ENCODE peak calls at places on chromosome 4, in nine cellular contexts. M is fibroblast of mammary gland, Y is tibial nerve, I is BE2C, D is bronchial epithelial cell, F is astrocyte of the cerebellum, W is astrocyte of the spinal cord, V is left ventricle myocardium inferior, Z is AG09309. A is an unnamed sample.

GRCh38 chr4:106679063-106679462 is 310.5 kb upstream of the GIMD1 start:
- DNase-seq in M (no peak), Y (no peak), I (no peak), D (no peak), F (no peak), W (no peak), V (no peak), Z (no peak), A (no peak)

GRCh38 chr4:118740869-118741268 is 55.7 kb downstream of the METTL14 start:
- DNase-seq in M (peak; percentile 45), Y (no peak), I (no peak), D (peak; percentile 28), F (no peak), W (no peak), V (no peak), Z (no peak), A (no peak)

GRCh38 chr4:17085416-17085815 is 187.0 kb upstream of the LDB2 start:
- DNase-seq in M (no peak), Y (no peak), I (no peak), D (no peak), F (no peak), W (no peak), V (no peak), Z (no peak), A (no peak)

GRCh38 chr4:81069706-81070331 is 39.3 kb downstream of the BMP3 start:
- DNase-seq in M (peak; percentile 90), Y (peak; percentile 82), I (peak; percentile 60), D (peak; percentile 81), F (peak; percentile 89), W (peak; percentile 90), V (peak; percentile 10), Z (peak; percentile 73), A (no peak)

GRCh38 chr4:40458109-40458508 is 123.0 kb downstream of the CHRNA9 start:
- DNase-seq in M (no peak), Y (no peak), I (no peak), D (peak; percentile 65), F (no peak), W (no peak), V (no peak), Z (no peak), A (no peak)

GRCh38 chr4:61520176-61520575 is 320.1 kb downstream of the ADGRL3 start:
- DNase-seq in M (no peak), Y (no peak), I (no peak), D (no peak), F (peak; percentile 31), W (peak; percentile 44), V (no peak), Z (no peak), A (no peak)

GRCh38 chr4:31667701-31668100 is 947.5 kb downstream of the PCDH7 start:
- DNase-seq in M (peak; percentile 29), Y (no peak), I (no peak), D (no peak), F (no peak), W (no peak), V (no peak), Z (no peak), A (no peak)

GRCh38 chr4:172202480-172203076 is 389.4 kb downstream of the GALNTL6 start:
- DNase-seq in M (peak; percentile 49), Y (no peak), I (peak; percentile 16), D (peak; percentile 42), F (peak; percentile 40), W (peak; percentile 44), V (no peak), Z (no peak), A (no peak)

GRCh38 chr4:30821891-30822612 is 101.9 kb downstream of the PCDH7 start:
- DNase-seq in M (peak; percentile 23), Y (no peak), I (peak; percentile 48), D (peak; percentile 80), F (no peak), W (peak; percentile 49), V (no peak), Z (no peak), A (no peak)

GRCh38 chr4:25178838-25179261 is 18.6 kb upstream of the SEPSECS start:
- DNase-seq in M (no peak), Y (no peak), I (no peak), D (no peak), F (no peak), W (no peak), V (no peak), Z (no peak), A (no peak)

GRCh38 chr4:66266035-66266434 is 595.7 kb upstream of the EPHA5 start:
- DNase-seq in M (no peak), Y (no peak), I (peak; percentile 24), D (no peak), F (no peak), W (no peak), V (no peak), Z (no peak), A (no peak)

GRCh38 chr4:52173470-52174055 is 122.5 kb downstream of the SPATA18 start:
- DNase-seq in M (peak; percentile 77), Y (peak; percentile 50), I (no peak), D (no peak), F (no peak), W (no peak), V (peak; percentile 64), Z (peak; percentile 24), A (no peak)

GRCh38 chr4:11543710-11544109 is 115.0 kb upstream of the HS3ST1 start:
- DNase-seq in M (peak; percentile 33), Y (no peak), I (no peak), D (peak; percentile 92), F (no peak), W (peak; percentile 29), V (no peak), Z (no peak), A (no peak)

GRCh38 chr4:68498413-68499007 is 51.2 kb downstream of the TMPRSS11E start:
- DNase-seq in M (peak; percentile 66), Y (peak; percentile 50), I (peak; percentile 59), D (peak; percentile 63), F (peak; percentile 60), W (peak; percentile 68), V (no peak), Z (peak; percentile 11), A (peak; percentile 81)

GRCh38 chr4:8419222-8420041 is 21.1 kb downstream of the ACOX3 start:
- DNase-seq in M (peak; percentile 52), Y (no peak), I (no peak), D (no peak), F (no peak), W (no peak), V (no peak), Z (peak; percentile 33), A (no peak)

DNA sequence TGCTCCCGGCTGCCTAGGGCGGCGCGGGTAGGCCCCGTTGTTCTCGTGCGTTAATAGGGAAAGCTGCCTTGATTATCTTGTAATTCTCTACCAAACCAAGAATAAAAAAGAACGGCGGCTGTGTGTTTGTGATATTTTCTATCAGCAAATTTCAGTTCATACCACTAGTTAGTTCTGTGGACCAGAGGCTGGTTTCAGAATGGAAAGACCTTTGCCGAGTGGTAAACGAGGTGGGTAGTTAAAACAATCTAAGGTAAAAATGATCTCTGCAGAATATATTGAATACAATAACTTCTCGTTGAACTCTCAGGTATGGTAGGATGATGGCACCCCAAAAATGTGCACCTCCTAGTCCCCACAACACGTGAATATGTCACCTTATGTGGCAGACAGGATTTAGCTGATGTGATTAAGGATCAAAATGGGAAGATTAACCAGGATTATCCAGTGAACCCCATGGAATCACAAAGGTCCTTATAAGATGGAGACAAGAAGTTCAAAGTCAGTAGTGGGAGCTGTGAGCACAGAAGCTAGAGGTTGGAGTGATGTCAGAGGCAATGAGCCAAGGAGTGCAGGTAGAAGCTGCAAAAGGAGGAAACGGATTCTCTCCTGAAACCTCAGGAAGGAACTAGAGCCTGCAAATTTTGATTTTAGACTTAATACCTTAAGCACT is 574 bp upstream of the CFAP97 start:
- DNase-seq in M (peak; percentile 43), Y (no peak), I (no peak), D (peak; percentile 48), F (no peak), W (no peak), V (no peak), Z (no peak), A (no peak)
- TF ChIP-seq CTCF in M (no peak), Y (no peak), I (no peak), D (no peak), F (no peak), W (no peak), V (no peak), Z (no peak), A (no peak)

GRCh38 chr4:89558147-89558546 is 250.5 kb upstream of the GPRIN3 start:
- DNase-seq in M (peak; percentile 30), Y (no peak), I (no peak), D (peak; percentile 32), F (no peak), W (no peak), V (no peak), Z (no peak), A (no peak)
- TF ChIP-seq CTCF in M (peak; percentile 51), Y (no peak), I (peak; percentile 66), D (peak; percentile 51), F (peak; percentile 45), W (peak; percentile 53), V (peak; percentile 34), Z (peak; percentile 43), A (peak; percentile 48)

GRCh38 chr4:147639388-147639787 is 22.2 kb downstream of the TMEM184C start:
- DNase-seq in M (peak; percentile 76), Y (no peak), I (no peak), D (no peak), F (no peak), W (peak; percentile 13), V (no peak), Z (no peak), A (no peak)

GRCh38 chr4:147640331-147640730 is 23.1 kb downstream of the TMEM184C start:
- DNase-seq in M (peak; percentile 13), Y (no peak), I (no peak), D (no peak), F (no peak), W (peak; percentile 78), V (no peak), Z (peak; percentile 50), A (no peak)

GRCh38 chr4:147638942-147639341 is 21.7 kb downstream of the TMEM184C start:
- DNase-seq in M (peak; percentile 31), Y (no peak), I (no peak), D (no peak), F (peak; percentile 33), W (peak; percentile 54), V (no peak), Z (no peak), A (no peak)

GRCh38 chr4:147635348-147635747 is 18.2 kb downstream of the TMEM184C start:
- DNase-seq in M (no peak), Y (no peak), I (no peak), D (no peak), F (no peak), W (no peak), V (no peak), Z (no peak), A (no peak)

DNA sequence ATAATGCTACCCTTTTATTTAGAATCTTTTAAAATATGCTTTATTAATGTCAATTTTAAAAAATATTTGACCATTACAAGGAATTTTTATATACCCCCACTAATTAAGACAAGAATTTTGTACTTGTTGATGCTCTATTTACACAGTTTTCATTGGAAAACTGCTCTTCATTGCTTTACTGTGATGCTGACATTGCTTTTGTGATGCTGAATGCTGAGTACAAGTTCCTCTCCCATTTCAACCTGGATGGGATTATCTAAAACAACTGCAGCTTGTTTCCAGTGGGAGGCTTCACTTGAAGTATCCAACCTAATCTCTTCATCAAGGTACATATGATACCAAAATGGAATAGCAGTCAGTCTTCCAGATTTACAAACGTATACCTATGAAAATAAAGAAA is 21.2 kb downstream of the TMEM184C start:
- DNase-seq in M (no peak), Y (no peak), I (no peak), D (no peak), F (no peak), W (peak; percentile 5), V (no peak), Z (no peak), A (no peak)
- TF ChIP-seq CTCF in M (no peak), Y (no peak), I (no peak), D (no peak), F (no peak), W (no peak), V (no peak), Z (no peak), A (no peak)

GRCh38 chr4:177505171-177505615 is 63.0 kb upstream of the AGA start:
- DNase-seq in M (no peak), Y (no peak), I (no peak), D (peak; percentile 79), F (no peak), W (no peak), V (no peak), Z (no peak), A (no peak)
- TF ChIP-seq CTCF in M (no peak), Y (no peak), I (no peak), D (peak; percentile 32), F (no peak), W (no peak), V (no peak), Z (no peak), A (no peak)

A was measured in osteocyte.